ENCODE peak calls at places on chromosome 18, in six cellular contexts. S is HEK293T, Y is GM04504, A is KG1, D is A549, O is NCI-H1417 treated with DMSO at 0.1 percent for 48 hours. Q is an unnamed sample.

GRCh38 chr18:49953416-49953815 is 140.1 kb upstream of the ACAA2 start:
- DNase-seq in A (no peak), S (no peak), O (no peak), Y (no peak), D (no peak), Q (no peak)

GRCh38 chr18:58687871-58688308 is 16.6 kb downstream of the MALT1 start:
- DNase-seq in D (no peak), O (no peak), Y (no peak), A (no peak), S (no peak), Q (no peak)

GRCh38 chr18:39340418-39340817 is 1774.8 kb upstream of the CELF4 start:
- DNase-seq in O (no peak), Y (no peak), S (no peak), D (no peak), A (no peak), Q (no peak)

GRCh38 chr18:37179384-37179783 is 350.5 kb downstream of the KIAA1328 start:
- DNase-seq in S (no peak), A (no peak), Y (no peak), O (peak), D (no peak), Q (no peak)

GRCh38 chr18:49519041-49519971 is 32.3 kb upstream of the C18orf32 start:
- DNase-seq in D (no peak), O (no peak), Y (no peak), S (no peak), A (no peak), Q (no peak)

GRCh38 chr18:8514409-8514808 is 94.8 kb upstream of the RAB12 start:
- DNase-seq in S (no peak), O (no peak), A (no peak), Y (no peak), D (no peak), Q (no peak)

GRCh38 chr18:4765401-4765800 is 310.3 kb upstream of the DLGAP1 start:
- DNase-seq in O (no peak), D (no peak), S (no peak), A (no peak), Y (no peak), Q (no peak)

GRCh38 chr18:65527879-65528633 is 222.8 kb upstream of the CDH7 start:
- DNase-seq in Y (no peak), S (no peak), D (no peak), O (no peak), A (no peak), Q (no peak)

GRCh38 chr18:21702602-21703001 is 2.0 kb downstream of the ABHD3 start:
- DNase-seq in A (no peak), Y (no peak), D (no peak), S (no peak), O (no peak), Q (no peak)

GRCh38 chr18:6638470-6638869 is 91.0 kb upstream of the ARHGAP28 start:
- DNase-seq in D (no peak), O (no peak), A (no peak), S (no peak), Y (no peak), Q (no peak)

GRCh38 chr18:25734336-25734735 is 356.1 kb downstream of the SS18 start:
- DNase-seq in D (no peak), O (no peak), A (no peak), Y (no peak), S (no peak), Q (no peak)

GRCh38 chr18:63882333-63883141 is 5.0 kb upstream of the SERPINB2 start:
- DNase-seq in Y (peak), O (no peak), D (peak), A (no peak), S (no peak), Q (no peak)

GRCh38 chr18:79693561-79694205 is 14.1 kb downstream of the CTDP1 start:
- DNase-seq in A (no peak), O (no peak), D (no peak), S (no peak), Y (no peak), Q (no peak)

GRCh38 chr18:51664236-51664635 is 466.8 kb upstream of the MEX3C start:
- DNase-seq in D (no peak), Y (no peak), A (no peak), S (no peak), O (no peak), Q (no peak)

GRCh38 chr18:44497294-44497693 is 183.4 kb upstream of the SETBP1 start:
- DNase-seq in O (no peak), Y (no peak), S (no peak), D (no peak), A (no peak), Q (no peak)

GRCh38 chr18:24488824-24489493 is 28.5 kb downstream of the HRH4 start:
- DNase-seq in S (peak), O (no peak), D (peak), A (peak), Y (no peak), Q (no peak)

GRCh38 chr18:76445275-76445674 is 49.8 kb downstream of the ZNF516 start:
- DNase-seq in S (no peak), Y (peak), A (no peak), O (no peak), D (no peak), Q (no peak)

GRCh38 chr18:332721-333513 is 65.1 kb upstream of the THOC1 start:
- DNase-seq in A (no peak), S (no peak), Y (peak), D (no peak), O (no peak), Q (no peak)

GRCh38 chr18:11324510-11324909 is 175.1 kb upstream of the PIEZO2 start:
- DNase-seq in S (no peak), O (no peak), Y (no peak), D (no peak), A (no peak), Q (no peak)

GRCh38 chr18:35611518-35611917 is 30.0 kb downstream of the GALNT1 start:
- DNase-seq in Y (no peak), A (no peak), O (no peak), D (no peak), S (no peak), Q (no peak)

GRCh38 chr18:11025671-11026070 is 123.7 kb downstream of the PIEZO2 start:
- DNase-seq in S (no peak), Y (no peak), O (no peak), D (peak), A (no peak), Q (no peak)

GRCh38 chr18:45755936-45756335 is 32.0 kb downstream of the SLC14A1 start:
- DNase-seq in S (no peak), Y (no peak), A (no peak), O (no peak), D (no peak), Q (no peak)

Q was measured in NCI-H187.